ENCODE peak calls at places on chromosome 16, in four cellular contexts. L is GM12878, K is HL-60, Y is K562. D is an unnamed sample.

GRCh38 chr16:66970775-66971725 is 10.0 kb downstream of the CES3 start:
- DNase-seq in L (no peak), K (no peak), Y (peak), D (no peak)

GRCh38 chr16:49407873-49408565 is 34.4 kb downstream of the C16orf78 start:
- DNase-seq in K (peak), L (peak), Y (peak), D (peak)

GRCh38 chr16:25110392-25110947 is 1.1 kb upstream of the LCMT1 start:
- DNase-seq in Y (no peak), K (no peak), L (no peak), D (no peak)

GRCh38 chr16:47073223-47074155 is 70.3 kb downstream of the NETO2 start:
- DNase-seq in Y (no peak), L (peak), K (no peak), D (no peak)

GRCh38 chr16:14097182-14097951 is 26.2 kb downstream of the MRTFB start:
- DNase-seq in K (no peak), L (no peak), Y (no peak), D (no peak)

GRCh38 chr16:54176376-54176901 is 110.1 kb downstream of the IRX3 start:
- DNase-seq in K (no peak), L (no peak), Y (no peak), D (no peak)

GRCh38 chr16:17305694-17306093 is 165.1 kb downstream of the XYLT1 start:
- DNase-seq in Y (no peak), K (no peak), L (peak), D (no peak)

GRCh38 chr16:64428463-64428862 is 693.4 kb downstream of the CDH11 start:
- DNase-seq in Y (no peak), L (no peak), K (no peak), D (no peak)

GRCh38 chr16:630024-630814 is 566 bp upstream of the WFIKKN1 start:
- DNase-seq in Y (no peak), K (no peak), L (no peak), D (no peak)

GRCh38 chr16:17460890-17461289 is 9.9 kb downstream of the XYLT1 start:
- DNase-seq in L (no peak), K (no peak), Y (no peak), D (no peak)

GRCh38 chr16:27232061-27232841 is 28.9 kb downstream of the KDM8 start:
- DNase-seq in Y (no peak), K (peak), L (peak), D (no peak)

GRCh38 chr16:14449790-14450463 is 180.1 kb downstream of the PARN start:
- DNase-seq in K (no peak), L (no peak), Y (no peak), D (no peak)

GRCh38 chr16:4613636-4614570 is 785 bp downstream of the UBALD1 start:
- DNase-seq in K (peak), L (no peak), Y (peak), D (peak)

GRCh38 chr16:29989111-29989858 is 6.1 kb downstream of the HIRIP3 start:
- DNase-seq in K (no peak), Y (no peak), L (no peak), D (no peak)

GRCh38 chr16:4179020-4179419 is 62.8 kb upstream of the ADCY9 start:
- DNase-seq in L (no peak), K (peak), Y (no peak), D (no peak)

GRCh38 chr16:81495321-81496234 is 51.0 kb downstream of the CMIP start:
- DNase-seq in K (no peak), Y (peak), L (no peak), D (no peak)
- TF ChIP-seq SPI1 in K (no peak), Y (peak), L (no peak), D (no peak)

GRCh38 chr16:23998771-23999170 is 163.0 kb downstream of the PRKCB start:
- DNase-seq in Y (no peak), L (no peak), K (no peak), D (no peak)

GRCh38 chr16:24005577-24005976 is 169.8 kb downstream of the PRKCB start:
- DNase-seq in K (no peak), Y (no peak), L (no peak), D (no peak)

GRCh38 chr16:24002619-24003018 is 166.8 kb downstream of the PRKCB start:
- DNase-seq in Y (peak), K (no peak), L (no peak), D (no peak)

GRCh38 chr16:23999663-24000062 is 163.9 kb downstream of the PRKCB start:
- DNase-seq in K (no peak), Y (no peak), L (peak), D (no peak)

GRCh38 chr16:24001706-24002105 is 165.9 kb downstream of the PRKCB start:
- DNase-seq in Y (no peak), L (no peak), K (no peak), D (no peak)
- TF ChIP-seq SPI1 in Y (no peak), L (no peak), K (no peak), D (no peak)

DNA sequence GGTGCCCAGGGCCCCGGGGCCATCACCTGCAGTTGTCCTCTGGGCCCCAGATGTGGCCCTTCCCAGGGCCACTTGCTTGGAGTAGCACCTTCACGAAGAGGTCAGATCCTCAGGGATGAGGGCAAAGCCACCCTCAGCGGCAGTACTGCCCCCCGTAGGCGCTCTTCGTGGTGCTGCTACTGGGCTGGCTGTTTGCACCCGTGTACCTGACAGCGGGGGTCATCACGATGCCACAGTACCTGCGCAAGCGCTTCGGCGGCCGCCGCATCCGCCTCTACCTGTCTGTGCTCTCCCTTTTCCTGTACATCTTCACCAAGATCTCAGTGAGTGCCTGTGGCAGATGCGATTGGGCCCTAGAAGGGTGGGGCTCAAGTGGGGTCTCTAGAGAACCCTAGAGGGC is 2.6 kb downstream of the SLC5A2 start:
- DNase-seq in Y (no peak), K (no peak), L (no peak), D (no peak)
- TF ChIP-seq SPI1 in Y (no peak), K (no peak), L (no peak), D (no peak)

DNA sequence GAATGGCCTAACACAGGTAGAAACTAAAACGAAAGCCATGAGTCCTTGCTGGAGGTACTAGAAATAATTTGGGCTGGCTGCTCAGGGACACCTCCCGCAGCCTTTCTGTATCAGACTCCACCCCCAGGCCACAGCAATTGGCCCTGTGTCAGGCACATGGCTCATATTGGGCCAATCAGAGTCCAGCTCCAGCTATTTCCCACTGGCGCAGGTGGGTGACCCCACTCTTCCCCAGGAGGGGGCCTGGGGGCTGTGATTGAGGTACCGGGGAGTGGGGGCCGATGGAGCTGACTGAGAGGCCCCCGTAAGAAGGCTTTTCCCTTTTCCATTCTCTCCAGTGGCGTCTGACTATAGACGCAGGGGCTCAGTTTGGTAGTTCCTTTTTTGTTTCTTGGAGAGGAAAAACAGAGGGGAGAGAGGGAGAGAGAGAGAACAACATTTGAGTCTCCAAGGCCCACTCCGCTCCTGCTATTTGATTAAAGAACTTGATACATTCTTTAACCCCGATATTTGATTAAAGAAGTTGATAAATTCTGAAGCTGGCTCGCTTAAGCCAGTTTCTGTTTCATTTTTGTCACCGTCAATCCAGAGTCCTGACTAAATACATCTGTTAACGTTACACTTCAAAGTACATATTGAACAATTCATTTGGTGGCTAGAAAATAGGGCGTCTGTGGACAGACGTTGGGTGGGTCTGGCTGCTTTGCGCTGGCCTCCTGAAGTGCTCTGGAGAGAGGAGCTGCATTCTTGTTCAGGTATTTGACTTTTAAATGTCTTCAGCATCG is 26.3 kb downstream of the FOXL1 start:
- DNase-seq in K (no peak), L (no peak), Y (no peak), D (peak)
- TF ChIP-seq SPI1 in K (no peak), L (no peak), Y (no peak), D (no peak)

D was measured in GM12891.